ENCODE peak calls at places on chromosomes 13 and 19, in five cellular contexts. One of them, this sample, is unnamed. For H3K9me3, the result is how much of the 10 kb centered on the place peaks cover.

GRCh38 chr13:53198017-53198416 is 169.4 kb downstream of the OLFM4 start:
- DNase-seq in tibial artery: no peak
- DNase-seq in heart right ventricle: no peak
- DNase-seq in pancreas: no peak
- DNase-seq in body of pancreas: no peak
- DNase-seq in this sample: no peak

GRCh38 chr13:110187501-110188161 is 119.3 kb downstream of the COL4A1 start:
- DNase-seq in tibial artery: no peak
- DNase-seq in heart right ventricle: peak
- DNase-seq in pancreas: no peak
- DNase-seq in body of pancreas: peak
- DNase-seq in this sample: no peak

GRCh38 chr13:31918707-31919106 is 112.9 kb upstream of the FRY start:
- DNase-seq in tibial artery: no peak
- DNase-seq in heart right ventricle: no peak
- DNase-seq in pancreas: no peak
- DNase-seq in body of pancreas: no peak
- DNase-seq in this sample: no peak

GRCh38 chr19:1651548-1652394 is 644 bp downstream of the TCF3 start:
- DNase-seq in tibial artery: no peak
- DNase-seq in heart right ventricle: peak
- DNase-seq in pancreas: peak
- DNase-seq in body of pancreas: peak
- DNase-seq in this sample: peak

GRCh38 chr19:6229216-6229913 is 50.4 kb downstream of the MLLT1 start:
- DNase-seq in tibial artery: no peak
- DNase-seq in heart right ventricle: no peak
- DNase-seq in pancreas: no peak
- DNase-seq in body of pancreas: no peak
- DNase-seq in this sample: no peak

GRCh38 chr13:40986328-40986856 is 32.7 kb downstream of the ELF1 start:
- DNase-seq in tibial artery: no peak
- DNase-seq in heart right ventricle: no peak
- DNase-seq in pancreas: no peak
- DNase-seq in body of pancreas: no peak
- DNase-seq in this sample: no peak

GRCh38 chr13:87426737-87427136 is 244.4 kb upstream of the SLITRK5 start:
- DNase-seq in tibial artery: no peak
- DNase-seq in heart right ventricle: no peak
- DNase-seq in pancreas: no peak
- DNase-seq in body of pancreas: no peak
- DNase-seq in this sample: no peak

GRCh38 chr13:41463823-41464602 is 6.7 kb downstream of the RGCC start:
- DNase-seq in tibial artery: no peak
- DNase-seq in heart right ventricle: no peak
- DNase-seq in pancreas: no peak
- DNase-seq in body of pancreas: no peak
- DNase-seq in this sample: no peak

GRCh38 chr13:23777571-23777870 is 111.7 kb downstream of the MIPEP start:
- DNase-seq in tibial artery: no peak
- DNase-seq in heart right ventricle: no peak
- DNase-seq in pancreas: no peak
- DNase-seq in body of pancreas: no peak
- DNase-seq in this sample: no peak

GRCh38 chr13:50227356-50227755 is 212.1 kb downstream of the KCNRG start:
- DNase-seq in tibial artery: no peak
- DNase-seq in heart right ventricle: no peak
- DNase-seq in pancreas: no peak
- DNase-seq in body of pancreas: no peak
- DNase-seq in this sample: no peak

GRCh38 chr19:13015361-13016231 is 20.3 kb downstream of the NFIX start:
- DNase-seq in tibial artery: no peak
- DNase-seq in heart right ventricle: peak
- DNase-seq in pancreas: no peak
- DNase-seq in body of pancreas: no peak
- DNase-seq in this sample: no peak

GRCh38 chr13:54593504-54593903 is 1564.9 kb downstream of the OLFM4 start:
- DNase-seq in tibial artery: no peak
- DNase-seq in heart right ventricle: no peak
- DNase-seq in pancreas: no peak
- DNase-seq in body of pancreas: no peak
- DNase-seq in this sample: no peak

GRCh38 chr13:47555235-47555634 is 445.8 kb downstream of the SUCLA2 start:
- DNase-seq in tibial artery: no peak
- DNase-seq in heart right ventricle: no peak
- DNase-seq in pancreas: no peak
- DNase-seq in body of pancreas: no peak
- DNase-seq in this sample: no peak

GRCh38 chr19:28905996-28906395 is 307.0 kb downstream of the UQCRFS1 start:
- DNase-seq in tibial artery: no peak
- DNase-seq in heart right ventricle: no peak
- DNase-seq in pancreas: no peak
- DNase-seq in body of pancreas: no peak
- DNase-seq in this sample: no peak

GRCh38 chr13:40571338-40571737 is 95.1 kb downstream of the FOXO1 start:
- DNase-seq in tibial artery: no peak
- DNase-seq in heart right ventricle: no peak
- DNase-seq in pancreas: no peak
- DNase-seq in body of pancreas: no peak
- DNase-seq in this sample: no peak

GRCh38 chr13:49448753-49449152 is 4.7 kb downstream of the SETDB2 start:
- DNase-seq in tibial artery: no peak
- DNase-seq in heart right ventricle: no peak
- DNase-seq in pancreas: no peak
- DNase-seq in body of pancreas: no peak
- DNase-seq in this sample: no peak

GRCh38 chr13:28495586-28496564 is 947 bp upstream of the FLT1 start:
- DNase-seq in tibial artery: no peak
- DNase-seq in heart right ventricle: no peak
- DNase-seq in pancreas: no peak
- DNase-seq in body of pancreas: no peak
- DNase-seq in this sample: no peak

GRCh38 chr13:28040977-28041376 is 52.5 kb upstream of the URAD start:
- DNase-seq in tibial artery: no peak
- DNase-seq in heart right ventricle: no peak
- DNase-seq in pancreas: no peak
- DNase-seq in body of pancreas: no peak
- DNase-seq in this sample: no peak

GRCh38 chr13:26839682-26840081 is 79.1 kb upstream of the GPR12 start:
- DNase-seq in tibial artery: no peak
- DNase-seq in heart right ventricle: no peak
- DNase-seq in pancreas: no peak
- DNase-seq in body of pancreas: peak
- DNase-seq in this sample: no peak

GRCh38 chr13:100525453-100526298 is 62.9 kb downstream of the GGACT start:
- DNase-seq in tibial artery: no peak
- DNase-seq in heart right ventricle: no peak
- DNase-seq in pancreas: no peak
- DNase-seq in body of pancreas: no peak
- DNase-seq in this sample: no peak

GRCh38 chr19:39407644-39408391 is 1.2 kb downstream of the ZFP36 start:
- DNase-seq in tibial artery: no peak
- DNase-seq in heart right ventricle: peak
- DNase-seq in pancreas: peak
- DNase-seq in body of pancreas: peak
- DNase-seq in this sample: peak

GRCh38 chr19:32018014-32018413 is 327.4 kb upstream of the ZNF507 start:
- DNase-seq in tibial artery: no peak
- DNase-seq in heart right ventricle: no peak
- DNase-seq in pancreas: no peak
- DNase-seq in body of pancreas: no peak
- DNase-seq in this sample: peak
- H3K9me3 ChIP-seq in tibial artery: under half
- H3K9me3 ChIP-seq in heart right ventricle: under half
- H3K9me3 ChIP-seq in pancreas: under half
- H3K9me3 ChIP-seq in body of pancreas: under half
- H3K9me3 ChIP-seq in this sample: under half

GRCh38 chr19:51820821-51821446 is 26.0 kb downstream of the FPR3 start:
- DNase-seq in tibial artery: no peak
- DNase-seq in heart right ventricle: no peak
- DNase-seq in pancreas: no peak
- DNase-seq in body of pancreas: no peak
- DNase-seq in this sample: no peak
- H3K9me3 ChIP-seq in tibial artery: under half
- H3K9me3 ChIP-seq in heart right ventricle: under half
- H3K9me3 ChIP-seq in pancreas: under half
- H3K9me3 ChIP-seq in body of pancreas: under half
- H3K9me3 ChIP-seq in this sample: under half

GRCh38 chr13:19159181-19159580 is 22.4 kb downstream of the TUBA3C start:
- DNase-seq in tibial artery: no peak
- DNase-seq in heart right ventricle: no peak
- DNase-seq in pancreas: no peak
- DNase-seq in body of pancreas: no peak
- DNase-seq in this sample: no peak
- H3K9me3 ChIP-seq in tibial artery: under half
- H3K9me3 ChIP-seq in heart right ventricle: under half
- H3K9me3 ChIP-seq in pancreas: under half
- H3K9me3 ChIP-seq in body of pancreas: under half
- H3K9me3 ChIP-seq in this sample: under half

GRCh38 chr19:58440556-58440955 is 603 bp upstream of the ZNF132 start:
- DNase-seq in tibial artery: peak
- DNase-seq in heart right ventricle: no peak
- DNase-seq in pancreas: no peak
- DNase-seq in body of pancreas: no peak
- DNase-seq in this sample: peak
- H3K9me3 ChIP-seq in tibial artery: under half
- H3K9me3 ChIP-seq in heart right ventricle: under half
- H3K9me3 ChIP-seq in pancreas: under half
- H3K9me3 ChIP-seq in body of pancreas: under half
- H3K9me3 ChIP-seq in this sample: under half

This sample was measured in uterus.